ENCODE peak calls at places on chromosomes 2 and 18, in four cellular contexts. U is SK-N-SH, F is K562, B is WTC11. P is an unnamed sample.

GRCh38 chr18:28115149-28115550 is 61.8 kb downstream of the CDH2 start:
- DNase-seq in U (no peak), F (no peak), B (no peak), P (no peak)

GRCh38 chr2:30287857-30288513 is 56.7 kb downstream of the LBH start:
- DNase-seq in F (no peak), B (no peak), U (no peak), P (no peak)

GRCh38 chr2:159960413-159960812 is 102.0 kb downstream of the PLA2R1 start:
- DNase-seq in B (no peak), U (no peak), F (no peak), P (no peak)

GRCh38 chr2:145652051-145652450 is 1132.1 kb upstream of the ZEB2 start:
- DNase-seq in B (no peak), F (no peak), U (no peak), P (no peak)

GRCh38 chr2:179017958-179018357 is 32.0 kb downstream of the CCDC141 start:
- DNase-seq in U (no peak), F (no peak), B (no peak), P (no peak)

GRCh38 chr2:240782221-240782885 is 37.7 kb downstream of the KIF1A start:
- DNase-seq in F (peak), U (no peak), B (no peak), P (no peak)

GRCh38 chr2:44056947-44057346 is 61.2 kb upstream of the LRPPRC start:
- DNase-seq in F (no peak), U (no peak), B (no peak), P (no peak)

GRCh38 chr2:96527052-96527964 is 9.2 kb upstream of the ARID5A start:
- DNase-seq in U (peak), F (no peak), B (peak), P (peak)

GRCh38 chr2:181411105-181411849 is 45.9 kb upstream of the ITGA4 start:
- DNase-seq in F (no peak), U (no peak), B (peak), P (peak)

GRCh38 chr2:172096661-172097547 is 5.8 kb downstream of the DLX2 start:
- DNase-seq in U (peak), F (no peak), B (no peak), P (peak)

GRCh38 chr2:53632714-53633113 is 134.9 kb upstream of the CHAC2 start:
- DNase-seq in U (no peak), B (no peak), F (no peak), P (no peak)

GRCh38 chr2:11405599-11406491 is 60.1 kb downstream of the E2F6 start:
- DNase-seq in F (no peak), B (no peak), U (peak), P (no peak)

GRCh38 chr2:104415284-104415683 is 438.6 kb upstream of the POU3F3 start:
- DNase-seq in U (no peak), B (no peak), F (no peak), P (no peak)

GRCh38 chr18:36269157-36269556 is 28.4 kb upstream of the FHOD3 start:
- DNase-seq in F (no peak), B (no peak), U (no peak), P (no peak)

GRCh38 chr2:159737292-159737916 is 25.1 kb downstream of the MARCHF7 start:
- DNase-seq in B (no peak), U (no peak), F (no peak), P (no peak)

GRCh38 chr2:120863661-120864320 is 128.1 kb downstream of the GLI2 start:
- DNase-seq in F (peak), U (no peak), B (no peak), P (no peak)

GRCh38 chr18:5463836-5464235 is 80.0 kb downstream of the EPB41L3 start:
- DNase-seq in F (no peak), U (no peak), B (no peak), P (no peak)

GRCh38 chr2:70551156-70551555 is 2.5 kb downstream of the TGFA start:
- DNase-seq in F (no peak), U (no peak), B (no peak), P (no peak)

GRCh38 chr2:176913955-176914354 is 298.6 kb upstream of the HNRNPA3 start:
- DNase-seq in F (no peak), B (no peak), U (no peak), P (no peak)

GRCh38 chr18:56574827-56575226 is 63.6 kb downstream of the TXNL1 start:
- DNase-seq in U (no peak), B (no peak), F (no peak), P (no peak)

GRCh38 chr2:237669129-237669627 is 41.8 kb downstream of the LRRFIP1 start:
- DNase-seq in F (no peak), U (no peak), B (no peak), P (no peak)

DNA sequence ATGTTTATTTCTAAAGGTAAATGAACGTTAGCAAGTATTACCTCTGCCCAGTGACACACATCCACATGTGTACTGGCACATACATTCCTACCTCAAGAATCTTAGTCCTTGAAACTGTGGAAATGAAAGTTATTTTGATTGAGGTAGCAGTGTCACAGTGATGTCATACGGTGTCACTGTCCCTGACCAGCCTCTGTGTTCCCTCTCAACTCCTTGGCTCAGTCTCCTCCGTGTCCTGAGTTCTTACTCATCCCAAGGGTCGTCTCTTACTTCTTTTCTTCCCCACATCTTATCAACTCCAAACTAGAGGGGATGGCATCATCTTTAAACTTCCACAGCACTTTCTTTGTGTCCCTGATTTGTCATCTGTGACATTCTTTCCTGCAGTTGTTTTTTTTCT is 3.3 kb downstream of the NCK2 start:
- DNase-seq in B (no peak), F (no peak), U (no peak), P (no peak)
- TF ChIP-seq TEAD4 in B (no peak), F (no peak), U (no peak), P (no peak)

DNA sequence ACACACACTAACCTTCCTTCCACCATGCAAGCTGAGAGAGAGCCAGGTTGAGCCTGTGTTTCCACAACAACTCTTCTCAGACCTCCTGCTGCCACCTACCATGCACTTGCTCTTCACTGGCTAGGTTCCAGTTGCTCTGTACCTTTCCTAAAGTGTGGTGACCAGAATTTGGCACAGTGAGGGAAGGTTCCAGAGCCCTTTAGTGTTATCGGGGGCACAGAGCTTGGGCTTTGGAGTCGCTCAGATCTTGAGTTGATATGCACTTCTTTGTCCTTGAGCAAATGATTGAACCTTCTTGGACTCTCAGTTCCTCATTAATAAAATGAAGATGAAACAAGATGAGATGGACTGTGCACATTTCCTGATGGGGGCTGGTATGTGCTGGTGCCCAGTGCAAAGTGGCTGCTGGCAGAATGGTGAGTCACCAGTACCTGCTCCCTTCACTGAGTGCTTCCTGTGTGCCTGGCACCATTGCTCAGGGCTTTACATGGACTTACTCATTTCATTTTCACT is 47.1 kb downstream of the NEDD4L start:
- DNase-seq in B (no peak), U (no peak), F (no peak), P (no peak)
- TF ChIP-seq TEAD4 in B (no peak), U (no peak), F (no peak), P (no peak)

GRCh38 chr2:221969087-221969829 is 329.5 kb downstream of the PAX3 start:
- DNase-seq in B (peak), F (no peak), U (peak), P (no peak)
- TF ChIP-seq TEAD4 in B (no peak), F (no peak), U (no peak), P (no peak)

GRCh38 chr2:7400628-7401027 is 483.4 kb downstream of the RNF144A start:
- DNase-seq in U (no peak), B (no peak), F (no peak), P (no peak)
- TF ChIP-seq TEAD4 in U (no peak), B (no peak), F (no peak), P (no peak)

DNA sequence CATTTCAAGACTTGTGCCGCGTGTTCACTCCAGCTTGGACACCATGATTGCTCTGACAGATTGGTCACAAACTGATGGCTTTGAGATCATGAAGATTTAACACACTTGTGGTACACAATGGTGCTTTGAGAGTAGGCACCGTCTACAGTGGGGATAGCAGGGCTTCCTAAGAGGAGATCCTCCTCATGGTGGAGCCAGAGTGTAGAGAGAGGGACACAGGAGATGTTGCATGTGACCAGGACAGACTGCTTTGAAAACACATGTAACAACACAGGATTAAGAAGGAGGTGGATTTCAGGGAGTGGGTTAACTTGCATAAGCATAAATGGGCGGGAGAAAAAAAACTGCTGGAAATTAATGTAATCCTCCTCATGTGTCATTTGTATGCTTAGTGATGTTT is 95.7 kb upstream of the LINC00305 start:
- DNase-seq in B (peak), F (no peak), U (peak), P (no peak)
- TF ChIP-seq TEAD4 in B (no peak), F (no peak), U (no peak), P (no peak)

DNA sequence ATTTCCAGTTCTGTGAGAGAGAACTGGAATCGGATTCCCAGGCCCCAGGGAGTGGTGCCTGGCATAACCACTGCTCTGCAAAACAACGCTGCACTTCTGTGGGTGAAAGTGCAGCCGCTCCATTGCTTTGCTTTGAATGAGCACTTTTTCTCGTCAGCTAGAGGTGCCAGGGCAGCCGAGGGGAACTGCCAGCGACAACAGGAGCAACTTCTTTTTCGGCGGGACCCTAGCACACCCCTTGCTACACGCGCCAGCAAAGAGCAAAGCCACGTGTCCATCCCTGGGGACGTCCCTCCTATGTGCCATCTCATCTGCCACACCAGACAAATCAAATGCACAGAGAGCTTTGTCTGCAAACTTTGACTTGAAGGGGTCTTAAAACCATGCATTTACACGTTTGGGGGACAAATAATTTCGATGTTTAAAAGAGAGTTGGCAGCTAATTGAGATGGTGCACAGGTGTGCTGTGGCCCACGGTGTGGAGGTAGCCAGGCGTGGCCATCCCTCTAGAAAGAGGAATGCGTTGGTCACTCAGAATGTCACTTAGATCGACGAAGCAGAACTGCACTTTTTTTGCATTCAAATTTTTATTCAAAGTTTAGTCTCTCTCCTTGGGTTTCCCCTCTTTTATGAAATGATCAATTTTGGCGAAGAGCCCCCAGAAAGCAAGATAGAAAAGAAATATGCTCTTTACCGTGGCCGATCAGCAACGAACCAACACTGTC is 151.8 kb downstream of the MBP start:
- DNase-seq in F (no peak), B (no peak), U (no peak), P (peak)
- TF ChIP-seq TEAD4 in F (no peak), B (no peak), U (no peak), P (no peak)

GRCh38 chr18:50697509-50697908 is 122.3 kb downstream of the MRO start:
- DNase-seq in B (no peak), F (no peak), U (no peak), P (no peak)
- TF ChIP-seq TEAD4 in B (no peak), F (no peak), U (no peak), P (no peak)

GRCh38 chr2:239561448-239562001 is 160.7 kb upstream of the HDAC4 start:
- DNase-seq in U (peak), B (no peak), F (no peak), P (no peak)
- TF ChIP-seq TEAD4 in U (no peak), B (no peak), F (no peak), P (no peak)

DNA sequence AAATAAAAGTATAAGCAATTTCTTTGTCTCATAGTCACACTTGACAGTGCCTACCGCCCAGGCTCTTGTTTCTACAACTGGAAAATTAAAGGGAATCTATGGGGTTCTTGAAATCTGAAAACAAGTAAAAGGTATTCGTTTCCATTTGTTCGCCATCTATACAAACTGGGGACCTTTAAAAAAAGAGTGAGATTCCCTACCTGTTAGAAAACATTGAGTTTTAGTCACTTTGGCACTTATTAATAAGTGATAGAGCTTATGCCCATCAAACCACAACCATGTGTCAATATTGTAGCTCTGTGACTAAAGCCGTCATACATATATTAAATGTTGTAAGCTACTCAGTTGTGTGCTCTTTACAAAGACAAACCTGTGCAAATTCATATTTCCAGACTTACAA is 13.2 kb downstream of the FN1 start:
- DNase-seq in U (no peak), B (no peak), F (no peak), P (no peak)
- TF ChIP-seq TEAD4 in U (no peak), B (no peak), F (no peak), P (no peak)